ENCODE peak calls at places on chromosomes 3 and 15, in five cellular contexts. One of them, this sample, is unnamed.

GRCh38 chr15:56886450-56886856 is 32.0 kb upstream of the TCF12 start:
- DNase-seq in kidney tubule cell: no peak
- DNase-seq in upper lobe of right lung: no peak
- DNase-seq in Daoy: no peak
- DNase-seq in progenitor cell of endocrine pancreas: no peak
- DNase-seq in this sample: no peak

GRCh38 chr15:67806539-67806935 is 18.8 kb upstream of the SKOR1 start:
- DNase-seq in progenitor cell of endocrine pancreas: no peak
- DNase-seq in kidney tubule cell: no peak
- DNase-seq in upper lobe of right lung: peak; percentile 41
- DNase-seq in Daoy: no peak
- DNase-seq in this sample: peak; percentile 67

GRCh38 chr3:171349392-171349791 is 110.8 kb downstream of the TNIK start:
- DNase-seq in kidney tubule cell: no peak
- DNase-seq in upper lobe of right lung: no peak
- DNase-seq in progenitor cell of endocrine pancreas: no peak
- DNase-seq in Daoy: peak; percentile 73
- DNase-seq in this sample: no peak

GRCh38 chr3:183252973-183253363 is at the start of gene B3GNT5:
- DNase-seq in Daoy: peak; percentile 65
- DNase-seq in upper lobe of right lung: peak; percentile 92
- DNase-seq in kidney tubule cell: peak; percentile 80
- DNase-seq in progenitor cell of endocrine pancreas: peak; percentile 35
- DNase-seq in this sample: peak; percentile 93

GRCh38 chr3:36219398-36219797 is 160.9 kb upstream of the STAC start:
- DNase-seq in upper lobe of right lung: no peak
- DNase-seq in kidney tubule cell: peak; percentile 83
- DNase-seq in Daoy: no peak
- DNase-seq in progenitor cell of endocrine pancreas: no peak
- DNase-seq in this sample: no peak

GRCh38 chr3:52809821-52810377 is 15.3 kb downstream of the ITIH3 start:
- DNase-seq in progenitor cell of endocrine pancreas: no peak
- DNase-seq in upper lobe of right lung: no peak
- DNase-seq in kidney tubule cell: no peak
- DNase-seq in Daoy: no peak
- DNase-seq in this sample: no peak

GRCh38 chr3:195806211-195806915 is 5.4 kb downstream of the MUC4 start:
- DNase-seq in Daoy: no peak
- DNase-seq in progenitor cell of endocrine pancreas: no peak
- DNase-seq in upper lobe of right lung: no peak
- DNase-seq in kidney tubule cell: no peak
- DNase-seq in this sample: peak; percentile 81

GRCh38 chr3:44402548-44402947 is 64.0 kb downstream of the TCAIM start:
- DNase-seq in Daoy: no peak
- DNase-seq in kidney tubule cell: no peak
- DNase-seq in progenitor cell of endocrine pancreas: no peak
- DNase-seq in upper lobe of right lung: no peak
- DNase-seq in this sample: no peak

GRCh38 chr3:13420051-13420816 is at the start of gene NUP210:
- DNase-seq in upper lobe of right lung: peak; percentile 82
- DNase-seq in progenitor cell of endocrine pancreas: peak; percentile 59
- DNase-seq in kidney tubule cell: peak; percentile 64
- DNase-seq in Daoy: peak; percentile 44
- DNase-seq in this sample: peak; percentile 56